ENCODE peak calls at places on chromosomes 1 and 21, in nine cellular contexts. H is GM12865, X is esophagus squamous epithelium, C is GM12864, E is osteocyte, P is MM.1S, T is Calu3, N is HFF-Myc, V is bronchial epithelial cell. O is an unnamed sample.

GRCh38 chr1:214660900-214661299 is 57.9 kb downstream of the CENPF start:
- DNase-seq in H (no peak), C (no peak), P (no peak), E (no peak), N (peak), X (no peak), V (peak), T (no peak), O (no peak)

GRCh38 chr21:45981154-45981606 is 390 bp upstream of the COL6A1 start:
- DNase-seq in C (no peak), P (peak), T (peak), N (peak), V (peak), E (peak), H (no peak), X (no peak), O (peak)

GRCh38 chr1:242788771-242789170 is 264.3 kb upstream of the PLD5 start:
- DNase-seq in E (no peak), H (peak), N (no peak), T (no peak), X (no peak), P (peak), C (peak), V (no peak), O (no peak)

GRCh38 chr1:2229032-2229920 is 1.2 kb downstream of the SKI start:
- DNase-seq in P (peak), E (peak), H (peak), X (no peak), V (no peak), N (no peak), C (no peak), T (peak), O (peak)

GRCh38 chr1:29431138-29431537 is 194.8 kb downstream of the PTPRU start:
- DNase-seq in X (no peak), H (no peak), C (no peak), E (no peak), V (no peak), N (no peak), T (no peak), P (no peak), O (no peak)

GRCh38 chr1:226002667-226003501 is 3.7 kb upstream of the SDE2 start:
- DNase-seq in T (peak), H (peak), P (no peak), N (peak), V (peak), X (no peak), E (no peak), C (no peak), O (peak)

GRCh38 chr1:64536217-64536835 is 66.4 kb downstream of the CACHD1 start:
- DNase-seq in X (no peak), H (no peak), C (no peak), N (no peak), V (no peak), P (no peak), E (no peak), T (no peak), O (no peak)

GRCh38 chr1:104760017-104760416 is 1010.3 kb downstream of the AMY1C start:
- DNase-seq in X (no peak), C (peak), N (no peak), E (no peak), T (no peak), H (peak), P (no peak), V (no peak), O (no peak)

GRCh38 chr21:38988211-38989096 is 182.7 kb downstream of the ETS2 start:
- DNase-seq in H (no peak), T (no peak), V (peak), N (no peak), E (no peak), X (no peak), P (no peak), C (no peak), O (no peak)

GRCh38 chr1:20717452-20718342 is at the start of gene KIF17:
- DNase-seq in P (peak), N (no peak), C (peak), T (peak), H (peak), V (peak), E (no peak), X (no peak), O (peak)

GRCh38 chr1:17248781-17249180 is at the start of gene PADI3:
- DNase-seq in T (no peak), X (no peak), V (no peak), E (no peak), P (no peak), N (no peak), C (no peak), H (no peak), O (no peak)

GRCh38 chr1:56139786-56140185 is 439.6 kb downstream of the PLPP3 start:
- DNase-seq in X (no peak), C (no peak), V (no peak), P (no peak), E (no peak), H (no peak), N (no peak), T (no peak), O (no peak)

GRCh38 chr1:15038232-15039016 is 115.1 kb upstream of the TMEM51 start:
- DNase-seq in T (peak), N (no peak), H (peak), C (no peak), E (no peak), P (peak), X (no peak), V (peak), O (peak)

GRCh38 chr1:95744731-95745130 is 510.7 kb downstream of the RWDD3 start:
- DNase-seq in P (no peak), H (no peak), E (no peak), N (no peak), T (no peak), C (no peak), X (no peak), V (no peak), O (no peak)

GRCh38 chr1:153746174-153746573 is 18.3 kb downstream of the INTS3 start:
- DNase-seq in H (no peak), T (no peak), N (no peak), V (no peak), X (no peak), E (no peak), C (no peak), P (no peak), O (no peak)

GRCh38 chr21:39422468-39423241 is 22.9 kb downstream of the LCA5L start:
- DNase-seq in T (peak), N (no peak), P (no peak), C (no peak), E (no peak), H (no peak), X (no peak), V (peak), O (no peak)

GRCh38 chr21:44370027-44370735 is 16.8 kb downstream of the TRPM2 start:
- DNase-seq in V (peak), E (no peak), H (no peak), X (no peak), P (no peak), T (peak), C (no peak), N (peak), O (no peak)

GRCh38 chr1:43930168-43930948 is 3.2 kb upstream of the ARTN start:
- DNase-seq in V (no peak), C (no peak), H (peak), N (no peak), P (peak), E (no peak), T (peak), X (no peak), O (peak)
- TF ChIP-seq CTCF in V (peak), C (peak), H (peak), N (peak), P (peak), E (peak), T (peak), X (peak), O (peak)

GRCh38 chr1:30452925-30453324 is 270.5 kb downstream of the MATN1 start:
- DNase-seq in E (no peak), V (no peak), N (no peak), C (no peak), H (no peak), P (no peak), X (no peak), T (no peak), O (no peak)
- TF ChIP-seq CTCF in E (no peak), V (no peak), N (no peak), C (no peak), H (no peak), P (no peak), X (no peak), T (no peak), O (no peak)

GRCh38 chr1:161160763-161161162 is 1.5 kb downstream of the USP21 start:
- DNase-seq in V (no peak), C (no peak), H (no peak), N (no peak), X (no peak), E (no peak), T (no peak), P (no peak), O (no peak)

GRCh38 chr1:161157867-161158266 is 1.4 kb upstream of the USP21 start:
- DNase-seq in P (no peak), V (no peak), N (no peak), C (no peak), T (no peak), H (no peak), E (no peak), X (no peak), O (no peak)

GRCh38 chr1:161159915-161160248 is 582 bp downstream of the USP21 start:
- DNase-seq in C (no peak), V (no peak), X (no peak), H (peak), P (no peak), N (no peak), E (no peak), T (no peak), O (no peak)

GRCh38 chr1:161158316-161159016 is 834 bp upstream of the USP21 start:
- DNase-seq in P (peak), E (no peak), X (no peak), T (no peak), V (peak), C (no peak), N (no peak), H (no peak), O (no peak)

DNA sequence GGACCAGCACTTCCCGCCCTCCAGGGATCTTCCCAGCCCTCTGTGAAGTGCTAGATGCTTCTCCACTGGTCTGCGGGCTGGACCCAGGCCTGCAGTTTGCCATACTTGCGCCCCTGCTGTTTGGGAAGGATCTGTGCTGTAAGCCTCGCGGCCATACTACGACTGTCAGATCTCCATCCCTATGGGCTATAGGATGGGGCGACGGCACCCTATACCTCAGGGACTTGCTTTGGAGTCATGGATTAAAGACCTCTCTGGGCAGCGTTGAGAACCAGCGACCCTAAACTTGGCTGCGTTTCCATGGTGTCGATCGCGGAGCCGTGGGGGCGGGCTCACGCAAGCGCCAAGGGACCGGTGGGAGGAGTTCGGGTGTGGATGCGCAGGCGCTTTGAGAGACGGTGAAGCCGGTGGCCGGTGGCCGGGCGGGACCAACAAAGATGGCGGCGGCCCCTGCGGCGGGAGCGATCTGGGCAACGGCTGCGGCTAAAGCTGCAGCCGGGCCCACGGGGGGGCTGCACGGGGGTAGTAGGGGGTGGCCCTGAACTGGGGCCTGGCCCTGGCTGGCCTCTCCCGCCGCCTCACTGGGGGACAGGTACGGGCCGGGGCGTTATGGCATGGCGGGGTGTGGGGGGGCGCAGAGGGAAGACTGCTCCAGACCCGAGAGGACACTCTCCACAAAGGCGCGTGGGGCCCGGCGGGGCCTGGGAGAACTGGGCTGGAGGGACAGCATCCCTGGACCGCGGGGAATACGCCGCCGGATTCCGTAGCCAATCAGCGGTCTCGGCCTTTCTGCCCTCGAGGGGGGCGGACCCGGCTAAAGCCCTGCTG is at the start of gene USP21:
- DNase-seq in H (peak), N (peak), X (peak), V (peak), E (peak), C (no peak), T (peak), P (peak), O (peak)
- TF ChIP-seq CTCF in H (no peak), N (peak), X (peak), V (peak), E (peak), C (peak), T (peak), P (peak), O (no peak)

GRCh38 chr1:212967767-212968166 is 17.4 kb downstream of the VASH2 start:
- DNase-seq in T (peak), C (no peak), N (no peak), H (peak), X (no peak), P (no peak), V (peak), E (no peak), O (no peak)
- TF ChIP-seq CTCF in T (peak), C (peak), N (peak), H (peak), X (peak), P (peak), V (peak), E (peak), O (peak)

GRCh38 chr1:113493533-113493932 is 103.2 kb downstream of the MAGI3 start:
- DNase-seq in E (no peak), N (no peak), T (no peak), X (no peak), V (no peak), H (no peak), P (no peak), C (no peak), O (no peak)

GRCh38 chr1:113490384-113490783 is 100.1 kb downstream of the MAGI3 start:
- DNase-seq in C (no peak), V (no peak), E (no peak), N (no peak), X (no peak), P (no peak), T (no peak), H (no peak), O (no peak)

DNA sequence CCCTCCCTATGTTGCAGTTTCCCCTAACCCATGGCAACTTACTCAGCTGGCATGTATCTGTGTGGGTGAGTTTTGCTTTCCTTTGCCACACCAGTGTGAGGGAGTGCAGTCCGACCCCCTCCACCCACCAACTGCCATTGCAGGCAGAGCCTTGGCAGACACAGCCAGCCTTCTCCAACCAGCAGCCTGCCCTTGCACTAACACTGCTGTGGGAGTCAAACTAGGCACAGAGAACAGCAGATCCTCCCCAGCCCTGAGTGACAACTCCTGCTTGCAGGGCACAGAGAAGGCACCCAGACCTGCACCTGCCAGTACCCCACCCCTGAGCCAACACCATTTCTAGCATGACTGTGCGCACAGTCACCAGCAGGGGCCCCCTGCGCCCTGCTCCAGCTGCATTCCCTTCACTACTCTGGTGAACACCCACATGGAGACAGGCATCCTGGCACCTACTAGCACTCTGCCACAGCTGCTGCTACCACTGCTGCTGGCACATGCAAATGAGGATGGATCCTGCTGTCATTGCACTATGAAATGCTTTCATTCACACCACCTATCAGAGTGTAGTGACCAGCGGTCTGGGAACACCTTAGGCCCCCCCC is 98.4 kb downstream of the MAGI3 start:
- DNase-seq in P (no peak), H (no peak), E (no peak), N (no peak), T (peak), V (peak), C (no peak), X (no peak), O (no peak)
- TF ChIP-seq CTCF in P (no peak), H (no peak), E (no peak), N (peak), T (peak), V (peak), C (no peak), X (no peak), O (no peak)

DNA sequence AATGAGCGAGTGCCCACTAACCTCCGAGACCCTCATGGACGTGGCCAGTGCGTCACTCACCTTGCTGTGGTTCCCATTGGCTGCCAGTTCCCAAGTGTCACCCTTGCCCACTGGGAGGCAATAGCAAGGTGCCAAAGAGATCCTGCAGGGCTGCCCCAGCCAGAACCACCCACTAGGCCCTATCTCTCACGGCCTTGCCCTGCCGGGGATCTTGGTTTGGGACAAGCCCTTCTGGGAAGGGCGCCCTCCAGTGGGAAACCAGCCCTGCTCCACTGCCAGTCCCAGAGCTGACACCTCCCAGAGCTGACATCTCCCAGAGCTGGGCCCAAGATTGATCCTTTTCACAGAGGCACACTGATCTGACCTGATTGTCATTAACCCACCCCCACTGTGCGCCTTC is 2.1 kb upstream of the SELENON start:
- DNase-seq in T (peak), C (no peak), V (peak), X (no peak), E (no peak), P (peak), H (peak), N (no peak), O (peak)
- TF ChIP-seq CTCF in T (peak), C (peak), V (peak), X (peak), E (peak), P (peak), H (peak), N (peak), O (peak)